ENCODE peak calls at places on chromosomes 5 and 9, in six cellular contexts. One of them, this sample, is unnamed.

GRCh38 chr5:53827072-53827471 is 266.6 kb downstream of the NDUFS4 start:
- DNase-seq in NB4: no peak
- DNase-seq in A549: no peak
- DNase-seq in endothelial cell of umbilical vein: no peak
- DNase-seq in HepG2: no peak
- DNase-seq in GM12878: no peak
- DNase-seq in this sample: no peak

GRCh38 chr9:19759066-19759465 is 29.8 kb downstream of the SLC24A2 start:
- DNase-seq in NB4: no peak
- DNase-seq in A549: no peak
- DNase-seq in endothelial cell of umbilical vein: no peak
- DNase-seq in HepG2: no peak
- DNase-seq in GM12878: no peak
- DNase-seq in this sample: no peak

GRCh38 chr9:96874947-96875459 is 20.7 kb upstream of the ZNF782 start:
- DNase-seq in NB4: peak; percentile 63
- DNase-seq in A549: peak; percentile 35
- DNase-seq in endothelial cell of umbilical vein: peak; percentile 73
- DNase-seq in HepG2: peak; percentile 76
- DNase-seq in GM12878: peak; percentile 40
- DNase-seq in this sample: no peak

GRCh38 chr5:124162782-124163532 is 583.5 kb downstream of the ZNF608 start:
- DNase-seq in NB4: peak; percentile 1
- DNase-seq in A549: no peak
- DNase-seq in endothelial cell of umbilical vein: peak; percentile 59
- DNase-seq in HepG2: peak; percentile 49
- DNase-seq in GM12878: no peak
- DNase-seq in this sample: no peak

GRCh38 chr5:139644001-139644456 is 4.1 kb upstream of the CXXC5 start:
- DNase-seq in NB4: no peak
- DNase-seq in A549: no peak
- DNase-seq in endothelial cell of umbilical vein: no peak
- DNase-seq in HepG2: no peak
- DNase-seq in GM12878: no peak
- DNase-seq in this sample: no peak

GRCh38 chr9:14283276-14283675 is 30.7 kb downstream of the NFIB start:
- DNase-seq in NB4: no peak
- DNase-seq in A549: no peak
- DNase-seq in endothelial cell of umbilical vein: no peak
- DNase-seq in HepG2: peak; percentile 44
- DNase-seq in GM12878: no peak
- DNase-seq in this sample: no peak

GRCh38 chr5:129379406-129379805 is 80.7 kb upstream of the ADAMTS19 start:
- DNase-seq in NB4: no peak
- DNase-seq in A549: no peak
- DNase-seq in endothelial cell of umbilical vein: no peak
- DNase-seq in HepG2: no peak
- DNase-seq in GM12878: no peak
- DNase-seq in this sample: no peak

GRCh38 chr9:107653263-107653821 is 163.8 kb upstream of the KLF4 start:
- DNase-seq in NB4: no peak
- DNase-seq in A549: no peak
- DNase-seq in endothelial cell of umbilical vein: no peak
- DNase-seq in HepG2: no peak
- DNase-seq in GM12878: no peak
- DNase-seq in this sample: no peak

GRCh38 chr9:95088421-95089161 is 228.9 kb downstream of the FANCC start:
- DNase-seq in NB4: no peak
- DNase-seq in A549: no peak
- DNase-seq in endothelial cell of umbilical vein: no peak
- DNase-seq in HepG2: no peak
- DNase-seq in GM12878: no peak
- DNase-seq in this sample: no peak

GRCh38 chr5:33114361-33114760 is 326.4 kb upstream of the TARS1 start:
- DNase-seq in NB4: no peak
- DNase-seq in A549: no peak
- DNase-seq in endothelial cell of umbilical vein: no peak
- DNase-seq in HepG2: no peak
- DNase-seq in GM12878: no peak
- DNase-seq in this sample: no peak

GRCh38 chr5:178363501-178364325 is 131.1 kb upstream of the PHYKPL start:
- DNase-seq in NB4: no peak
- DNase-seq in A549: no peak
- DNase-seq in endothelial cell of umbilical vein: no peak
- DNase-seq in HepG2: no peak
- DNase-seq in GM12878: no peak
- DNase-seq in this sample: no peak

GRCh38 chr9:86946712-86947145 is 577 bp downstream of the GAS1 start:
- DNase-seq in NB4: peak; percentile 51
- DNase-seq in A549: peak; percentile 8
- DNase-seq in endothelial cell of umbilical vein: peak; percentile 42
- DNase-seq in HepG2: no peak
- DNase-seq in GM12878: no peak
- DNase-seq in this sample: no peak

GRCh38 chr5:60546157-60546556 is 153.8 kb downstream of the DEPDC1B start:
- DNase-seq in NB4: no peak
- DNase-seq in A549: no peak
- DNase-seq in endothelial cell of umbilical vein: no peak
- DNase-seq in HepG2: no peak
- DNase-seq in GM12878: no peak
- DNase-seq in this sample: no peak
- TF ChIP-seq MYC in NB4: no peak
- TF ChIP-seq MYC in A549: no peak
- TF ChIP-seq MYC in endothelial cell of umbilical vein: no peak
- TF ChIP-seq MYC in HepG2: no peak
- TF ChIP-seq MYC in GM12878: no peak
- TF ChIP-seq MYC in this sample: no peak

DNA sequence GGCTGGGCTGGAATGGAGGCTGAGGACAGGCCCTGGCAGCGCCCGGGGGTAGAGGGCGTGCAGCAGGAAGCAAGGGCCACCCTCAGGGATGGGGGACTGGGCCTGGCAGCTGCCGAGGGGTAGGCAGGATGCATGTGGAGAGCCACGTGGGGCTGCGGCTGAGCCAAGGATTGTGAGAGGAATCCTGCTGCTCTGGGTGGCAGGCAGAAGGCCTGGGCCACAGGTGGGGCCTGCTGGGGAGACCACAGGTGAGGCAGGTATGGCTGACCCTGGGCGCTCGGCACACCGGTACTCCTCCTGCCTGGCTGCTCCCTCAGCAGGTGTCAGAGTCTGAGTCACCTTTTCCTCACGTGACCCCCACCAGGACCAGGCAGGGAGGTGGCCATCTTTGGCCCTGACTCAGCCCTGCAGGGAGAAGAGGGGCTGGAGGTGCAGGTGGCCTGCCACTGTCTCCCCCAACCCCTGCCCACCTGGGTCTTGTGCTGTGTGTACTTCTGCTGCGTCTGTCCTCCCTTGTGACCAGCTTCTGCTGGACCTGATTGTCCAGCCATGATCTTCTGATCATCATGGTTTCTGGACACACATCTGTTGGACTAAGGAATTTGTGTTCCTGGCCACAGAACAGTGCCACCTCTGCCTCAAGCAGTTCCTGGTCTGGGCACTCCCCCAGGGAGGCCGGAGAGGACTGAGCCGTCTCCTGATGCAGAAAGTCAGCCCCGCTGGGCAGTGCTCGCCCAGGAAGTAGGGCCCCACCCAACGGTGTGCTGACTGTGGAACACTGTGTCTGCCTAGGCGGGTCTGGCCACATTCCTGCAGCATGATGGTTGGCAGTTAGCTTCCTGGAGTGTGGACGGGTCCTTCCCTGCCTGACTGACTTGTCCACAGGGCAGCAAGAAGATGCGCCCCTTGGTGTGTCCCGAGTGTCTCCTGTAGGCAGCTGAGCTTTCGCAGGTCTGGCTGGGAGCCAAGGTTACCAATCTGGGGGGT is 6.4 kb downstream of the ARRDC1 start:
- DNase-seq in NB4: no peak
- DNase-seq in A549: peak; percentile 90
- DNase-seq in endothelial cell of umbilical vein: no peak
- DNase-seq in HepG2: peak; percentile 47
- DNase-seq in GM12878: no peak
- DNase-seq in this sample: peak; percentile 46
- TF ChIP-seq MYC in NB4: no peak
- TF ChIP-seq MYC in A549: no peak
- TF ChIP-seq MYC in endothelial cell of umbilical vein: no peak
- TF ChIP-seq MYC in HepG2: no peak
- TF ChIP-seq MYC in GM12878: no peak
- TF ChIP-seq MYC in this sample: no peak

GRCh38 chr5:173925449-173926071 is 37.4 kb downstream of the CPEB4 start:
- DNase-seq in NB4: peak; percentile 75
- DNase-seq in A549: peak; percentile 25
- DNase-seq in endothelial cell of umbilical vein: peak; percentile 70
- DNase-seq in HepG2: no peak
- DNase-seq in GM12878: no peak
- DNase-seq in this sample: peak; percentile 69

GRCh38 chr5:173924899-173925298 is 36.8 kb downstream of the CPEB4 start:
- DNase-seq in NB4: no peak
- DNase-seq in A549: no peak
- DNase-seq in endothelial cell of umbilical vein: no peak
- DNase-seq in HepG2: no peak
- DNase-seq in GM12878: no peak
- DNase-seq in this sample: no peak

GRCh38 chr5:173922527-173922926 is 34.4 kb downstream of the CPEB4 start:
- DNase-seq in NB4: no peak
- DNase-seq in A549: no peak
- DNase-seq in endothelial cell of umbilical vein: no peak
- DNase-seq in HepG2: no peak
- DNase-seq in GM12878: no peak
- DNase-seq in this sample: no peak

GRCh38 chr5:173920866-173921265 is 32.7 kb downstream of the CPEB4 start:
- DNase-seq in NB4: no peak
- DNase-seq in A549: no peak
- DNase-seq in endothelial cell of umbilical vein: no peak
- DNase-seq in HepG2: no peak
- DNase-seq in GM12878: no peak
- DNase-seq in this sample: no peak

GRCh38 chr5:173923236-173924104 is 35.3 kb downstream of the CPEB4 start:
- DNase-seq in NB4: no peak
- DNase-seq in A549: no peak
- DNase-seq in endothelial cell of umbilical vein: peak; percentile 65
- DNase-seq in HepG2: no peak
- DNase-seq in GM12878: no peak
- DNase-seq in this sample: no peak
- TF ChIP-seq MYC in NB4: no peak
- TF ChIP-seq MYC in A549: no peak
- TF ChIP-seq MYC in endothelial cell of umbilical vein: no peak
- TF ChIP-seq MYC in HepG2: no peak
- TF ChIP-seq MYC in GM12878: no peak
- TF ChIP-seq MYC in this sample: no peak

GRCh38 chr5:158569534-158569933 is 530.2 kb downstream of the EBF1 start:
- DNase-seq in NB4: no peak
- DNase-seq in A549: no peak
- DNase-seq in endothelial cell of umbilical vein: no peak
- DNase-seq in HepG2: no peak
- DNase-seq in GM12878: no peak
- DNase-seq in this sample: no peak
- TF ChIP-seq MYC in NB4: no peak
- TF ChIP-seq MYC in A549: no peak
- TF ChIP-seq MYC in endothelial cell of umbilical vein: no peak
- TF ChIP-seq MYC in HepG2: no peak
- TF ChIP-seq MYC in GM12878: no peak
- TF ChIP-seq MYC in this sample: no peak

DNA sequence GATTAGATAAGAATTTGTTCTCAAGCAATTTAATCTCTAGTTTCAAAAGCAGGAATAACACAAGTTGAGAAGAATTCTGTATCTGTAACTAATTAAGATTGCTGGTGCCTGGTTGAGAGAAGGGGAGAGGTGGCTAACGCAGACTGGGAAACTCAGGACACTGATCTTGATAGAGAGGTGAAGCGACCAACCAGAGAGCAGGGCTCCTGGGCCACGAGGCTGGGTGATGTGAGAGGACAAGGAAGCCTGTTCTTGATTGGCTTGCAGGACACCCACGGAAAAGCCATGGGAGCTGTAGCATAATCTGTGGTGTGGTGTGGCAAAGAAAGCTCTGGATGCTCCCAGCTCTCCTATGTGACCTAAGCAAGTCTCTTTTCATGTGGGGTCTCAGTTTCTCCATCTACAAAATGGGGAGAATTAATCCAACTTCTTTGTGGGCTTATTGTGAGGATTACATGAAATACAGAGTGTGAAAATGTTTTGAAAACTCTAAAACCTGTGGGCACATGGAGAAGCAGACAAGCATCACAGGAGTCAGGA is 594.1 kb upstream of the BRINP1 start:
- DNase-seq in NB4: no peak
- DNase-seq in A549: peak; percentile 37
- DNase-seq in endothelial cell of umbilical vein: no peak
- DNase-seq in HepG2: no peak
- DNase-seq in GM12878: no peak
- DNase-seq in this sample: no peak
- TF ChIP-seq MYC in NB4: no peak
- TF ChIP-seq MYC in A549: no peak
- TF ChIP-seq MYC in endothelial cell of umbilical vein: no peak
- TF ChIP-seq MYC in HepG2: no peak
- TF ChIP-seq MYC in GM12878: no peak
- TF ChIP-seq MYC in this sample: no peak

GRCh38 chr5:149133795-149134777 is 7.2 kb upstream of the ABLIM3 start:
- DNase-seq in NB4: peak; percentile 48
- DNase-seq in A549: peak; percentile 72
- DNase-seq in endothelial cell of umbilical vein: peak; percentile 79
- DNase-seq in HepG2: no peak
- DNase-seq in GM12878: no peak
- DNase-seq in this sample: peak; percentile 22
- TF ChIP-seq MYC in NB4: no peak
- TF ChIP-seq MYC in A549: no peak
- TF ChIP-seq MYC in endothelial cell of umbilical vein: peak; percentile 24
- TF ChIP-seq MYC in HepG2: no peak
- TF ChIP-seq MYC in GM12878: no peak
- TF ChIP-seq MYC in this sample: no peak

DNA sequence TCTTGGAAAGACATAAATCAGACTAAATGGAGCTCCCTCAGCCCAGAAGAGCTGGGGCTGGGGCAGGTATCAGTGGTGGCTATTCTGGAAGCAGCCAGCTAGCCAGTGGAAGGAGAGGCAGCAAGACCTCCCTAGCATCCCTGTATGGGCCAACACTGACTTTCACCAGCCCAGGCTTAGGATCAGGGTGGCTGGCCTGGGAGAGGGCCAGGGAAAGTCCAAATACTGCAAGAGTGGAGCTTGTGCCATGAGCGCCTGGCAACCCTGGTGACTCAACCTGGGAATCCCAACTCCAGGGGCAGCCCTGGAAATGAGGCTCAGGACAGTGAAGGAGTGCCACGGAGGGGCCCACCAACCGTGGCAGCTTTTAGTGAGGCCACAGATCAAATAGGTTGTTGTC is 7.6 kb upstream of the IRF1 start:
- DNase-seq in NB4: no peak
- DNase-seq in A549: peak; percentile 76
- DNase-seq in endothelial cell of umbilical vein: peak; percentile 37
- DNase-seq in HepG2: no peak
- DNase-seq in GM12878: no peak
- DNase-seq in this sample: no peak
- TF ChIP-seq MYC in NB4: no peak
- TF ChIP-seq MYC in A549: no peak
- TF ChIP-seq MYC in endothelial cell of umbilical vein: no peak
- TF ChIP-seq MYC in HepG2: no peak
- TF ChIP-seq MYC in GM12878: no peak
- TF ChIP-seq MYC in this sample: no peak

GRCh38 chr5:142966146-142966455 is 195.9 kb downstream of the ARHGAP26 start:
- DNase-seq in NB4: no peak
- DNase-seq in A549: no peak
- DNase-seq in endothelial cell of umbilical vein: no peak
- DNase-seq in HepG2: no peak
- DNase-seq in GM12878: no peak
- DNase-seq in this sample: no peak
- TF ChIP-seq MYC in NB4: no peak
- TF ChIP-seq MYC in A549: no peak
- TF ChIP-seq MYC in endothelial cell of umbilical vein: no peak
- TF ChIP-seq MYC in HepG2: no peak
- TF ChIP-seq MYC in GM12878: no peak
- TF ChIP-seq MYC in this sample: no peak